ENCODE peak calls at places on chromosomes 12 and 14, in ten cellular contexts. W, K, A, L, D, I, Z, B, U and J are unnamed samples.

GRCh38 chr14:103739793-103740501 is 24.3 kb downstream of the ZFYVE21 start:
- DNase-seq in U (no peak), B (peak; percentile 81), I (no peak), W (no peak), L (no peak), A (no peak), Z (no peak), D (no peak), K (no peak), J (no peak)

GRCh38 chr12:55072093-55072492 is 52.3 kb downstream of the NEUROD4 start:
- DNase-seq in A (peak; percentile 17), Z (no peak), K (peak; percentile 27), B (peak; percentile 36), W (peak; percentile 26), L (peak; percentile 17), U (peak; percentile 63), I (peak; percentile 33), D (no peak), J (no peak)

GRCh38 chr12:15937902-15938301 is 26.8 kb downstream of the DERA start:
- DNase-seq in W (no peak), D (no peak), B (no peak), I (no peak), U (no peak), Z (no peak), L (no peak), A (no peak), K (no peak), J (no peak)

GRCh38 chr12:78938341-78939084 is 73.9 kb downstream of the SYT1 start:
- DNase-seq in L (no peak), Z (no peak), B (no peak), K (no peak), I (no peak), D (no peak), U (no peak), A (no peak), W (no peak), J (no peak)

GRCh38 chr14:56855891-56856461 is 45.7 kb upstream of the OTX2 start:
- DNase-seq in U (no peak), L (no peak), K (peak; percentile 42), Z (no peak), B (no peak), A (no peak), W (no peak), I (no peak), D (no peak), J (no peak)

GRCh38 chr12:122318607-122319311 is 52.5 kb upstream of the VPS33A start:
- DNase-seq in B (no peak), K (no peak), I (peak; percentile 88), W (peak; percentile 38), U (peak; percentile 14), L (peak; percentile 96), A (peak; percentile 99), Z (peak; percentile 81), D (peak; percentile 83), J (peak; percentile 80)

GRCh38 chr12:104059963-104060362 is 4.4 kb upstream of the HCFC2 start:
- DNase-seq in K (no peak), L (no peak), A (no peak), W (no peak), I (no peak), B (no peak), Z (no peak), D (no peak), U (no peak), J (no peak)

GRCh38 chr12:124566181-124567034 is 1.0 kb downstream of the NCOR2 start:
- DNase-seq in I (peak; percentile 52), L (peak; percentile 78), A (peak; percentile 77), K (peak; percentile 81), B (peak; percentile 94), U (peak; percentile 82), D (no peak), W (peak; percentile 89), Z (no peak), J (peak; percentile 90)

GRCh38 chr12:12501121-12501520 is 61.5 kb downstream of the DUSP16 start:
- DNase-seq in K (no peak), L (no peak), W (no peak), Z (no peak), A (no peak), U (no peak), B (no peak), D (no peak), I (no peak), J (no peak)

GRCh38 chr12:12505544-12506501 is 56.8 kb downstream of the DUSP16 start:
- DNase-seq in K (no peak), L (peak; percentile 68), U (no peak), A (peak; percentile 47), I (peak; percentile 73), Z (no peak), W (peak; percentile 37), B (no peak), D (peak; percentile 31), J (peak; percentile 87)

GRCh38 chr12:12502813-12503146 is 59.9 kb downstream of the DUSP16 start:
- DNase-seq in W (no peak), I (no peak), A (no peak), Z (no peak), K (no peak), B (no peak), L (no peak), D (no peak), U (no peak), J (no peak)

GRCh38 chr12:12506541-12506940 is 56.1 kb downstream of the DUSP16 start:
- DNase-seq in A (peak; percentile 43), W (no peak), D (no peak), B (no peak), L (peak; percentile 66), I (peak; percentile 51), K (no peak), U (no peak), Z (no peak), J (peak; percentile 74)

GRCh38 chr12:12503384-12504078 is 59.1 kb downstream of the DUSP16 start:
- DNase-seq in K (no peak), W (no peak), L (no peak), I (no peak), B (no peak), U (no peak), D (no peak), A (no peak), Z (no peak), J (no peak)
- TF ChIP-seq CTCF in K (no peak), W (no peak), L (no peak), I (no peak), B (no peak), U (no peak), D (no peak), A (no peak), Z (no peak), J (no peak)

GRCh38 chr12:5969974-5970690 is 25.1 kb upstream of the ANO2 start:
- DNase-seq in U (no peak), W (no peak), L (no peak), I (peak; percentile 14), A (no peak), B (no peak), K (no peak), D (no peak), Z (no peak), J (no peak)
- TF ChIP-seq CTCF in U (no peak), W (no peak), L (no peak), I (peak; percentile 31), A (no peak), B (no peak), K (no peak), D (peak; percentile 2), Z (no peak), J (no peak)

DNA sequence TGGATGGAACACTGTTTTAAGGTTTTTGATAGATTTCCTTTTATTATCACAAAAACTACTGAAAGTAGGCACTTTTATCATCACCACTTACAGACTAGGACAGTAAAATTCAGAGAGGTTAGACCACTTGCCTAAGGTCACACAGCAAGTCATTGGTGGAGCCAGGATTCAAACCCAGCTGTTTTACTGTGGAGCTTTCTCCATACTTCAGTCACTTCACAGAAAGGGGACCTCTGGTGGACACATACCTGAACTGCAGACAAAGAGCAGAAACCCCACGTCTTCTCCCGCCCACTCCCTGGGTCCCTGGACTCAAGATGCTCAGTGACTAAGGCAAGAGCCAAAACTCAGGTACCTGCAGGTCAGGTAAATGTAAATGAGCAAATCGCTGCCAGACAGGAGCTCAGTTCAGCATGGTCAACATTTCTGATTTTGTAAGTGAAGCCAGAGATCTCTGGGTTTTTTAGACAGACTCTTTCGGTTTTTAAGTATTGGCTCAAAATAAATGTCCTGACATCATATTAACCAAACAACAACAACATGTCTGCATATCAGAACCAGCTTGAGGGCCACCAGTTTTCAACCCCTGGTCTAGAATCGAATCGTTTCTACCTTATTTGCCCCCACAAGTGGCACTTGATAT is 111.0 kb downstream of the KSR2 start:
- DNase-seq in L (peak; percentile 42), K (peak; percentile 64), B (no peak), I (peak; percentile 31), W (peak; percentile 28), A (peak; percentile 48), U (peak; percentile 35), D (no peak), Z (no peak), J (peak; percentile 10)
- TF ChIP-seq CTCF in L (peak; percentile 60), K (peak; percentile 59), B (no peak), I (peak; percentile 78), W (peak; percentile 37), A (peak; percentile 66), U (peak; percentile 43), D (peak; percentile 50), Z (peak; percentile 59), J (peak; percentile 49)

GRCh38 chr12:12011880-12012260 is 58.9 kb upstream of the BCL2L14 start:
- DNase-seq in A (no peak), K (no peak), U (no peak), W (no peak), L (no peak), B (no peak), I (no peak), Z (no peak), D (no peak), J (no peak)

GRCh38 chr12:12007713-12008231 is 63.0 kb upstream of the BCL2L14 start:
- DNase-seq in A (no peak), W (no peak), I (no peak), K (no peak), U (no peak), L (no peak), Z (no peak), D (no peak), B (no peak), J (no peak)

GRCh38 chr12:12008931-12009611 is 61.7 kb upstream of the BCL2L14 start:
- DNase-seq in U (peak; percentile 76), B (peak; percentile 23), D (no peak), W (no peak), I (peak; percentile 62), A (peak; percentile 33), Z (peak; percentile 84), L (peak; percentile 61), K (peak; percentile 57), J (peak; percentile 21)

GRCh38 chr12:12008232-12008850 is 62.4 kb upstream of the BCL2L14 start:
- DNase-seq in Z (no peak), D (no peak), A (no peak), K (no peak), B (peak; percentile 52), W (no peak), I (no peak), L (peak; percentile 16), U (no peak), J (no peak)

DNA sequence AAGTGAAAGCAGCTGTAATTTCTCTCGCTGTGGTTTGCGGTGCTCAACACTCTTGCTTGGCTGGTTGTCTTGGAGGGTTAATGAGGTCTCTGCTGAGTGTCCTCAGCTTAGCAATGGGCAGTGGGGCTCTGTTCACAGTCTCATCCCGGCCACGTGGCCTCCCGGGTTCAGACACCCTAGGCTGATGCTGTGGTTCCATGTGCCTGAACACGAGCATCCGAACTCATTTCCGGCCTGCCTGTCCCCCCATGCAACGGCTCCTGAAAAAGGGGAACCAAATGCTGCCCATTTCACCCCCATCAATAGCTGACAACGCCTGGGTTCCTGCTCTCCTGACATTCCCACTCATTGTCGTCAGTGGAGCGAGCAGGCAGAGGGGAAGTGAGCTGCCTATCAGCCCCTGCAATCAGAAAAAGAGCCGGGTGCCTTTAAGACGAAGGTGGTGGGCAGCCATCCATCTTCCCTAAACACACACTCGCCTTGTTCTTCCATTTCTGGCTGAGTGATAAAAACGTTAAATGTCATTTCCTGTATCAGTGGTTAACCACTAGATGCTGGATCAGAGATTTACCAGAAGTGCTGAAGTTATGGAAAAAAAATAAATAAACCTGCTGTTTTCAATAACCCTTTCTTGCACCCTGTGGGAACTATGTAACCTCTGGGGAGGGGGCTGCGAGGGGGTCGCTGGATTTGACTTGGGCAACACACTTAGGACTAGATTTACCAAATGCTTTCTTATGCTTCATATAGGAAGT is 60.3 kb upstream of the BCL2L14 start:
- DNase-seq in L (peak; percentile 89), B (no peak), D (no peak), W (peak; percentile 40), U (no peak), Z (peak; percentile 87), I (peak; percentile 22), K (no peak), A (peak; percentile 69), J (peak; percentile 15)
- TF ChIP-seq CTCF in L (no peak), B (no peak), D (no peak), W (no peak), U (no peak), Z (no peak), I (no peak), K (no peak), A (no peak), J (no peak)